ENCODE peak calls at places on chromosome 2, in six cellular contexts. W is lower leg skin, K is pancreas, D is thoracic aorta, P is right lobe of liver, G is RWPE1. L is an unnamed sample.

GRCh38 chr2:13611939-13612338 is 895.2 kb downstream of the TRIB2 start:
- DNase-seq in P (no peak), W (no peak), D (no peak), G (no peak), K (no peak), L (no peak)

GRCh38 chr2:38293152-38293865 is 83.8 kb downstream of the ATL2 start:
- DNase-seq in D (no peak), G (no peak), W (no peak), P (no peak), K (no peak), L (no peak)

GRCh38 chr2:158130832-158131473 is 29.3 kb downstream of the UPP2 start:
- DNase-seq in P (no peak), K (no peak), G (no peak), W (no peak), D (no peak), L (no peak)

GRCh38 chr2:6747433-6747832 is 118.3 kb downstream of the CMPK2 start:
- DNase-seq in P (no peak), G (no peak), K (no peak), W (no peak), D (no peak), L (peak)

GRCh38 chr2:54773838-54774237 is 50.4 kb downstream of the EML6 start:
- DNase-seq in D (no peak), K (no peak), P (no peak), W (no peak), G (no peak), L (no peak)

GRCh38 chr2:217755027-217755756 is 247.6 kb downstream of the TNS1 start:
- DNase-seq in W (no peak), G (no peak), D (no peak), P (no peak), K (no peak), L (no peak)

GRCh38 chr2:231370749-231371429 is 24.6 kb upstream of the B3GNT7 start:
- DNase-seq in G (no peak), P (peak), D (no peak), K (no peak), W (no peak), L (no peak)

GRCh38 chr2:169767243-169767888 is 31.3 kb upstream of the SSB start:
- DNase-seq in K (no peak), W (peak), P (no peak), D (peak), G (peak), L (peak)

GRCh38 chr2:68431316-68431972 is 35.6 kb downstream of the FBXO48 start:
- DNase-seq in K (no peak), G (no peak), W (no peak), D (no peak), P (peak), L (no peak)

GRCh38 chr2:100242891-100243670 is 79.2 kb downstream of the LONRF2 start:
- DNase-seq in P (peak), G (peak), K (peak), W (no peak), D (no peak), L (peak)

GRCh38 chr2:217621391-217621801 is 381.4 kb downstream of the TNS1 start:
- DNase-seq in W (no peak), K (no peak), D (no peak), P (no peak), G (no peak), L (no peak)

GRCh38 chr2:151845481-151845880 is 17.3 kb upstream of the ARL5A start:
- DNase-seq in W (no peak), D (no peak), G (no peak), K (no peak), P (no peak), L (no peak)

GRCh38 chr2:236682651-236683422 is 113.2 kb downstream of the ACKR3 start:
- DNase-seq in P (no peak), D (no peak), K (no peak), G (no peak), W (no peak), L (no peak)

GRCh38 chr2:19690429-19690828 is 211.4 kb downstream of the TTC32 start:
- DNase-seq in W (no peak), P (no peak), D (no peak), K (no peak), G (no peak), L (no peak)

GRCh38 chr2:162731917-162732804 is 106.4 kb downstream of the KCNH7 start:
- DNase-seq in P (no peak), G (no peak), D (no peak), K (no peak), W (no peak), L (no peak)

GRCh38 chr2:18169121-18169786 is 290.8 kb downstream of the KCNS3 start:
- DNase-seq in P (no peak), D (no peak), K (no peak), W (no peak), G (no peak), L (no peak)

GRCh38 chr2:131394147-131394931 is 30.4 kb upstream of the RAB6D start:
- DNase-seq in W (no peak), D (no peak), P (no peak), K (peak), G (no peak), L (no peak)

GRCh38 chr2:54081574-54081973 is 33.8 kb upstream of the ACYP2 start:
- DNase-seq in K (no peak), P (no peak), D (no peak), W (no peak), G (peak), L (no peak)

GRCh38 chr2:11802782-11803191 is 56.4 kb downstream of the LPIN1 start:
- DNase-seq in G (no peak), W (no peak), P (no peak), K (no peak), D (no peak), L (no peak)

GRCh38 chr2:109521751-109522374 is 91.9 kb downstream of the SEPTIN10 start:
- DNase-seq in G (no peak), K (no peak), P (peak), W (no peak), D (no peak), L (no peak)

GRCh38 chr2:151176661-151177060 is 85.0 kb downstream of the RBM43 start:
- DNase-seq in K (no peak), W (no peak), P (no peak), D (no peak), G (no peak), L (no peak)

GRCh38 chr2:214587442-214587841 is 176.6 kb downstream of the VWC2L start:
- DNase-seq in G (no peak), D (no peak), K (no peak), P (no peak), W (no peak), L (no peak)

GRCh38 chr2:131126436-131126835 is 21.3 kb downstream of the PLEKHB2 start:
- DNase-seq in P (no peak), D (no peak), W (no peak), G (no peak), K (no peak), L (no peak)

GRCh38 chr2:164974221-164974620 is 18.9 kb upstream of the SLC38A11 start:
- DNase-seq in G (no peak), P (no peak), W (no peak), D (no peak), K (no peak), L (no peak)

GRCh38 chr2:203914546-203915169 is 21.9 kb upstream of the ICOS start:
- DNase-seq in W (no peak), D (no peak), K (no peak), G (no peak), P (no peak), L (no peak)

GRCh38 chr2:118720866-118721265 is 126.6 kb downstream of the EN1 start:
- DNase-seq in P (no peak), K (no peak), G (no peak), D (no peak), W (no peak), L (no peak)

GRCh38 chr2:239498981-239499633 is 98.3 kb upstream of the HDAC4 start:
- DNase-seq in D (no peak), G (no peak), W (peak), K (peak), P (no peak), L (peak)

GRCh38 chr2:231104115-231104713 is 20.6 kb downstream of the HTR2B start:
- DNase-seq in W (peak), D (peak), P (no peak), K (no peak), G (peak), L (peak)

DNA sequence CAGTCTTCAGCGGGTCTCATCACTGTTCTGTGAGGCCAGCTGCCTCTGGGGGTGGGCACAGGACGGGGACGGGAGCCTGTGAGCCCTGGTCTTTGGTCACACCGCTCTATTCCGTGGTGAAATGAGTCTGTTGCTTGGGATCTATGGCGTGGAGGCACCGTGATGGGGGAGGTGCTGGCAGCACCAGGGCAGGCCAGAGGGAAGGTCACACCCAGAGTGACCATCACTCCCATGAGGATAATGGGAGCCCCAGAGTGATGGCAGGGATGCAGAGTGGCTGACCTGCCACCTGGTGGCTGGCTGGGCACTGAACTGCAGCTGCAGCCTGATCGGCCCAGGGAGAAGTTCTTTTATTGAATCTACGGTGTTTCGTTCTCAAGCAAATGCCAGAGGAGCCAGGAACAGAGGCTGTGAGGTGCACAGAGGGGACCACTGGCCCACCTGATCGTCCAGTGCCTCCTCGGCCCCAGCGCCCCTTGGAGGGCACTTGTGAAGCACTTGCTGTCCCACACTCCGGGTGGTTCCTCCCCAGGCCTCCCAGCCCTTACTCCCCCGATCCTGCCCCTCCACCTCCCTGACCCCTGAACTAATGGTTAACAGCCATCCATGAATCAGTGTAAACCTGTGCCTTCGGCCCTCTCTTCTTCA is 17.9 kb downstream of the KCNIP3 start:
- DNase-seq in P (peak), K (peak), W (no peak), D (no peak), G (peak), L (peak)
- TF ChIP-seq CTCF in P (peak), K (peak), W (no peak), D (peak), G (peak), L (peak)

GRCh38 chr2:224938670-224939309 is 103.5 kb downstream of the DOCK10 start:
- DNase-seq in D (no peak), P (no peak), G (no peak), K (no peak), W (no peak), L (no peak)
- TF ChIP-seq CTCF in D (no peak), P (no peak), G (no peak), K (no peak), W (no peak), L (no peak)

DNA sequence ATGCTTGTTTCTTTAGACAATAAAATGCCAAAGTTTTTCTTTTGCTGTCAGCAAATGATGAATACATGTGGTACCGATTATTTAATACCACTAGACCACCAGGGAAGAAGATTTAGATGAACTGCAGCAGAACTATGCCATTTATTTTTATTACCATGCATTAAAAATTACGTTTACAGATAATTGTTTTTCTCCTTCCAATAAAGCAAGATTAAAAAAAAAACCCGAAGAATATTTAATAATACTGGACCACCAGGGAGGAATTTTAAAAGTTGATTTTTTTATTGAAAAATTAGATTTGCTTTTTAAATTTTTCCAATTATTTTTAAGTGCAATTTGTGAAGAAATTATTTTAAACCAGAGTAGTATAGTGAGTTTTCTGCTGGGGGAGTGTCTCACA is 170.3 kb upstream of the HNRNPA3 start:
- DNase-seq in K (no peak), D (no peak), W (no peak), P (no peak), G (no peak), L (no peak)
- TF ChIP-seq CTCF in K (no peak), D (no peak), W (no peak), P (no peak), G (no peak), L (no peak)

GRCh38 chr2:83516503-83516902 is 942.6 kb downstream of the SUCLG1 start:
- DNase-seq in W (no peak), K (no peak), P (no peak), G (no peak), D (no peak), L (no peak)
- TF ChIP-seq CTCF in W (no peak), K (no peak), P (no peak), G (no peak), D (no peak), L (no peak)

DNA sequence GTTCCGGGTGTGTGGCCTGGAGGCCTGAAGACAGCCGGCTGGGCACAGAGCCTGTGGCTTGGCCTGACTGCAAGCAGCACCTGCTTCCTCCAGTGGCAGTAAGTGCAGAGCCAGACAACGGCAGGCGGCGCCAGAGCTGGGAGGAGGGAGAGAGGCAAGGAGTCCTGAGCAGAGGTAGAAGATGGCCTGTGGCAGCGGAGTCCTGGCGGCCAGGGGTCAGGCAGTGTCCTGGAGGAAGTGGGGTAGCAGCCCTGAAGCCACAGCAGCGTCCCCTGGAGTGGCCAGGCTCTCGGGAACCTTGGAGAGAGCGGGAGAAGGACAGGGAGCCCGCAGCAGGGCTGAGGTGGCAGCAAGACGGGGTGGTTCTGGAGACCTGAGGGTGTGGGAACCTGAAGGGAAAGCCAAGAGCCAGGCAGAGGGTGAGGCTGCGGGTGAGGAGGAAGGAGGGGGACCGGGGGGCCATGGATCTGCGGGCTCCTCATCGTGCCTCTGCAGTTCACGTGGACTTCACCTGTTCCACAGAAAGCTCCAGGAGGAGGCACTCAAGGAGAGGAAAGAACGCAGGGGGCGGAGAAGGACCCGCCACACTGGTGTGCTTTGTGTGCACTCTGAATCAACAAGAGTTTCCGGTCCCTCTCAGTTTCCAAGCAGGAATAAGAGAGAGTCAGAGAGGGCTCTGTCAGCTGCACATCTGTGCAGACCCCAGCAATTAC is 85.9 kb downstream of the USP40 start:
- DNase-seq in G (no peak), K (peak), D (no peak), P (peak), W (peak), L (peak)
- TF ChIP-seq CTCF in G (no peak), K (no peak), D (no peak), P (no peak), W (no peak), L (no peak)

GRCh38 chr2:201833796-201834195 is 27.5 kb downstream of the CDK15 start:
- DNase-seq in P (no peak), D (no peak), G (no peak), K (no peak), W (no peak), L (no peak)
- TF ChIP-seq CTCF in P (no peak), D (no peak), G (no peak), K (no peak), W (no peak), L (no peak)

GRCh38 chr2:219739866-219740440 is 112.5 kb downstream of the SLC4A3 start:
- DNase-seq in D (no peak), P (no peak), K (no peak), G (no peak), W (no peak), L (no peak)

GRCh38 chr2:219739061-219739460 is 111.6 kb downstream of the SLC4A3 start:
- DNase-seq in G (no peak), P (no peak), K (no peak), W (no peak), D (no peak), L (no peak)

GRCh38 chr2:219733746-219734145 is 106.3 kb downstream of the SLC4A3 start:
- DNase-seq in P (no peak), W (no peak), K (no peak), G (no peak), D (no peak), L (no peak)

GRCh38 chr2:219736196-219736595 is 108.8 kb downstream of the SLC4A3 start:
- DNase-seq in G (peak), K (no peak), P (no peak), W (no peak), D (no peak), L (no peak)

DNA sequence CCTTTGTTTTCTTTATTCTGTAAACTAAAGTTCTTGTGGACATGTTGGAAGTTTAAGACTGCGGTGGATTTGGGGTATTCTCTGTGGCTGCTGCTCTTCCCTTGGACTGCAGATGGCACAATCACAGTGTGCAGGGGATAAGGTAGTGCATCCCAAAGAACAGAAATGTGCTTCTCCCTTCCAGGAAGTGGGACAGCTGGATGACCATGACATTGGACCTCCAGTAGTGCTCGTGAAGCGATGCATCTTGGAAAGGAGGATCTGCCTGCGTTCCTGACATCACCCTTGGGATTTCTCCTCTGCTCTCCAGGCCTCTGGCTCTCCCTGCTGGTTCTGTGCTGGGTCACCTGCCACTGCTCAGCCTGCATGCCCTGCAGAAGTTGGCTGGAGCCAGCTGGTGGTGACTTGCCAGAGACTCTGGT is 109.9 kb downstream of the SLC4A3 start:
- DNase-seq in P (no peak), K (no peak), W (no peak), D (no peak), G (peak), L (no peak)
- TF ChIP-seq CTCF in P (peak), K (no peak), W (no peak), D (no peak), G (peak), L (no peak)

DNA sequence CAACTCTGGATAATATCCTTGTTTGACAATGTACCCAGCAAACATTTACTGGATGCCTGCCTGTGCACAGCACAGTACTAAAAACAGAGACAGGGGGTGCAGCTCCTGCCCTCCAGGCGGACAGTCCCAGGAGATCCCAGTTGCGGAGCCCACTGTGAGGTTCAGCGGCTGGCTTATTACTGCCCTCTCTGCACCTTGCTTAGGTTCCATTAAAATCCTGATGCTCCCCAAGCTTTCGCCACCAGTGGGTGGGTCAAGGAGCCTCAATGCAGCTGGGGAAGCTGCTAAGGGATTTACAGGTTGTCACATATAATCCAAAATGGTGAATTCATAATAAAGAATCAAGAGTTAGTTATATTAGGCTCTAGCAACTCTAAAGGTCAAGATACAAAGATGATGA is 38.3 kb downstream of the CRACDL start:
- DNase-seq in W (no peak), K (no peak), P (no peak), D (no peak), G (no peak), L (no peak)
- TF ChIP-seq CTCF in W (no peak), K (no peak), P (no peak), D (no peak), G (no peak), L (no peak)

DNA sequence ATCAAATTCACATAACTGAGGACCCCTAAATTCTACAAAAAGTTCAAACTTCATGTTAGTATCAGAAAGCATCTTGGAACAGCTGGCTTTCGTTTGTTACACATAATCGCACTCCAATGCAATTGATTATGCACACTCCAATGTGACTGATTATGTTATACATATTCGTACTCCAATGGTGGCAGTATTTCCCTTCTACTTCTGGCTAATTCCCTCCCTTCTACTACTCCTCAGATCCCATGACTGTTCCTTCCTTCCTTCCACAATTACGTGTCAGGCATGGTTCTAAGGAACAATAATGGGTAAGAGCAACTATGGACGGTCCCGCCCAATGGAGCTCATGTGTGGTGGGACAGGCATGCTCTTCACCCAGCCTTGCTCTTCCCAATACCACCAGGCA is 137.1 kb upstream of the CCDC150 start:
- DNase-seq in G (no peak), P (no peak), D (no peak), W (no peak), K (no peak), L (no peak)
- TF ChIP-seq CTCF in G (no peak), P (no peak), D (no peak), W (no peak), K (no peak), L (no peak)

DNA sequence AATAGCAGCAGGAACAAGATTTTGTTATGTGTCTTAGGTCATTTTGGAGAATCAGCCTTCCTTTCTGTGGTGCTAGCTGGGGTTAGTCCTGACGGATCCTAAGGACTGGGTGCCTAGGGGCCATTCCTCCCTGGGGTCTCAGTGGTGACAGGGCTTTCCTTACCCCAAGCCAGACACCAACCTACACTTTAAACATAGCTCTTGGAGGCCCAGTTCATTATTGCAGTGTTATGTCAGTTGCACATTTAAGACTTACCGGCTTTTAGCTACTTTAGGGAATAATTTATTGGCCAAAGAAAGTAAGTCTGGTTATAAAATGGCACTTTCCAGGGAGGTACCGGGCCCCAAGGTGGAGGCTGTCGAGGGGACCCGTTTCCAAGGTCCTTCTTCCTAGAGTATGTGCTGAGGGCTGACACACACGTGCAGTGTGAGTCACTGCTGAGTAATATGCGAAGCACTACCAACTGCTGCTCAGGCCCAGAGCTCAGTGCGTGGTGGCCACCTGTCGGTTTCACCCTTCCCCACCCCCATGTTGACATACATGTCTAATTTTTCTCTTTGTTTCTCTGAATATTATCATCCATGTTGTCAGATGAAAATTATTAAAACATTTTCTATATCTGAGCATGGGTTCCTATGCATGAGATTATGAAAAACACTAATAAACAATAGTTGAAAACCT is 37.0 kb upstream of the GRHL1 start:
- DNase-seq in K (no peak), D (no peak), W (no peak), P (no peak), G (peak), L (no peak)
- TF ChIP-seq CTCF in K (no peak), D (no peak), W (no peak), P (no peak), G (peak), L (no peak)

L was measured in lung.